ENCODE peak calls at places on chromosomes 2 and 18, in six cellular contexts. L is heart left ventricle, R is endothelial cell of umbilical vein, C is uterus, V is NB4, K is prostate gland. H is an unnamed sample.
A peak's percentile ranks its signal among the peaks of the same experiment; 100 is the strongest.

GRCh38 chr2:31259075-31259474 is 25.1 kb downstream of the EHD3 start:
- DNase-seq in L (no peak), R (no peak), C (no peak), V (no peak), K (no peak), H (no peak)

GRCh38 chr18:58616446-58616845 is 12.4 kb downstream of the ALPK2 start:
- DNase-seq in L (no peak), R (no peak), C (no peak), V (no peak), K (no peak), H (no peak)

GRCh38 chr18:10455726-10456453 is 1.5 kb downstream of the APCDD1 start:
- DNase-seq in L (no peak), R (no peak), C (no peak), V (no peak), K (no peak), H (no peak)

GRCh38 chr2:40758778-40759177 is 306.9 kb upstream of the SLC8A1 start:
- DNase-seq in L (no peak), R (peak; percentile 31), C (no peak), V (no peak), K (no peak), H (no peak)

GRCh38 chr2:23636412-23636811 is 251.4 kb downstream of the KLHL29 start:
- DNase-seq in L (peak; percentile 68), R (peak; percentile 24), C (no peak), V (peak; percentile 40), K (no peak), H (no peak)

GRCh38 chr2:71643674-71644357 is 190.5 kb downstream of the DYSF start:
- DNase-seq in L (no peak), R (no peak), C (no peak), V (no peak), K (peak; percentile 40), H (no peak)

GRCh38 chr18:77765468-77765867 is 515.8 kb downstream of the GALR1 start:
- DNase-seq in L (no peak), R (no peak), C (no peak), V (peak; percentile 58), K (peak; percentile 10), H (no peak)

GRCh38 chr2:67526283-67526682 is 129.2 kb downstream of the ETAA1 start:
- DNase-seq in L (no peak), R (peak; percentile 8), C (no peak), V (peak; percentile 4), K (no peak), H (no peak)

GRCh38 chr2:65256088-65256487 is 28.5 kb downstream of the ACTR2 start:
- DNase-seq in L (no peak), R (no peak), C (no peak), V (peak; percentile 16), K (no peak), H (no peak)

GRCh38 chr2:85830645-85831044 is 58.1 kb downstream of the ST3GAL5 start:
- DNase-seq in L (no peak), R (no peak), C (no peak), V (no peak), K (no peak), H (no peak)

GRCh38 chr2:240508832-240509545 is 48.8 kb downstream of the ANKMY1 start:
- DNase-seq in L (no peak), R (no peak), C (no peak), V (no peak), K (peak; percentile 2), H (no peak)

GRCh38 chr2:41999882-42000281 is 47.9 kb upstream of the PKDCC start:
- DNase-seq in L (no peak), R (no peak), C (no peak), V (no peak), K (no peak), H (no peak)

GRCh38 chr18:50473896-50474295 is 86.0 kb upstream of the MAPK4 start:
- DNase-seq in L (no peak), R (no peak), C (no peak), V (no peak), K (no peak), H (no peak)

DNA sequence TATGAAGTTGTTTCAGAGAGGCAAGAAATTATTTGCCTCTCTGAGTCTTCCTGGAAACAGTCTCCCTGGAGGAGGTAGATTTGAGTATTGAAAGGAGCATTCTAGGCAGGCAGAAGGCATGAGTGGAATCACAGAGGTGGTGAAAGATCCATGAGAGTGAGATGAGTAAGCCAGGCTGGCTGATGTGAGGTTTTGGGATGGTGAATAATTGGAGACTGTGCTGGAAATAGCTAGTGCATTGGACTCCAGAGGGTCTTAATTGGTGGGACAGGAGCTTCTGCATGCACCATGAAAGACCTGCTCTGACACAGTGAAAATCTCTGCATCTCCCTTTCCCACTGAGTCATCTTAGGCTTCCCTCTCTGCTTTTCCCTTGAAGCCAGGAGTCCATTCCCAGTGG is 46.3 kb downstream of the CDC42EP3 start:
- DNase-seq in L (no peak), R (no peak), C (no peak), V (no peak), K (no peak), H (no peak)
- TF ChIP-seq POLR2A in L (no peak), R (no peak), C (no peak), V (no peak), K (no peak), H (no peak)

GRCh38 chr18:23523429-23524212 is 20.3 kb downstream of the RMC1 start:
- DNase-seq in L (no peak), R (no peak), C (no peak), V (no peak), K (no peak), H (no peak)

GRCh38 chr18:23519725-23520124 is 16.4 kb downstream of the RMC1 start:
- DNase-seq in L (no peak), R (peak; percentile 43), C (no peak), V (no peak), K (no peak), H (no peak)

GRCh38 chr18:23526516-23527063 is 23.3 kb downstream of the RMC1 start:
- DNase-seq in L (no peak), R (no peak), C (no peak), V (no peak), K (no peak), H (no peak)

GRCh38 chr18:23521907-23522306 is 18.6 kb downstream of the RMC1 start:
- DNase-seq in L (no peak), R (peak; percentile 61), C (no peak), V (no peak), K (no peak), H (no peak)

DNA sequence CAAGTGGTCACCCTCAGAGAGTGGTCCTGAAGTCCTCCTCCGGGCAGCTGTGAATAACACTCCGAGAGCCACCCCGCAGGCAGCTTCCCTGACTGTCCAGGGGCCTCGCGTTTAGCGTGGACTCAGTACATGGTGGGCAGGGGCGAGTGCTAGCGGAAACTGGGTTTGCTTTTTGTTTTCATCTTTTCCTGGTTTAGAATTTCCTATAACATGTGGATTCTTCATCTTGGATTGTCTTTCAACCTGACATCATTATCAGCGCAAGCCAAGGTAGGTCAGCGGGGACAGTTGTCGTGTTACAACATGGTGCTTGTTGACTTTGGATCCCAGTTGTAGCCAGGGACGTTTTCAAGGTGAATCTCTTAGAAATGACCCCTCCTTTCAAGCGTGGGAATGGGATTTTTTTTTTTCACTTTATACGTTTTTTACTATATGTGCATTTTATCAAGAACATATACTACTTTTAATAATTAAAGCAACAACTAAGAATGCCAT is 20.9 kb downstream of the RMC1 start:
- DNase-seq in L (no peak), R (no peak), C (no peak), V (no peak), K (no peak), H (no peak)
- TF ChIP-seq POLR2A in L (no peak), R (no peak), C (no peak), V (no peak), K (no peak), H (no peak)

GRCh38 chr2:110983130-110983529 is 137.6 kb upstream of the BCL2L11 start:
- DNase-seq in L (no peak), R (no peak), C (no peak), V (peak; percentile 56), K (no peak), H (no peak)

GRCh38 chr2:110978871-110979833 is 141.6 kb upstream of the BCL2L11 start:
- DNase-seq in L (no peak), R (no peak), C (no peak), V (no peak), K (no peak), H (no peak)

GRCh38 chr2:110979834-110980612 is 140.7 kb upstream of the BCL2L11 start:
- DNase-seq in L (no peak), R (no peak), C (no peak), V (peak; percentile 23), K (no peak), H (no peak)

GRCh38 chr2:110980613-110981062 is 140.1 kb upstream of the BCL2L11 start:
- DNase-seq in L (no peak), R (no peak), C (no peak), V (no peak), K (no peak), H (no peak)

DNA sequence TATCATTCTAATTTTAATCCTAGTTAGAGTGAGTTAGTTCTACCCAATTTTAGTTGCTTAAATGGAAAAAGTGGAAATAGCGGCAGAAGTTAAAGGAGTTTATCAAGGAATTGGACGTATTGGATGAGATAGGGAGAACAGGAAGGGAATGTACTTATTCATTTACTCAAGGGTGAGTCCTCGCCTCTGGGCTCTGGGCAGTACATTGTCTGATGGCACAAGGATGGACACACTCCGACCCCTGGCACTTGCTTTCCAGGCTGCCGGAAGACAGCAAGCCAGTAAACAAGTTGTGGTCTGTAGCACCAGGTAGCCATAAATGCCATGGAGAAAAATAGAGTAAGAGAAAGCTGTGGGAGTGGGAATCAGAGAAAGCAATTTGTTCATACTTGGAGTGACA is 136.1 kb upstream of the BCL2L11 start:
- DNase-seq in L (no peak), R (no peak), C (no peak), V (no peak), K (peak; percentile 17), H (no peak)
- TF ChIP-seq POLR2A in L (no peak), R (no peak), C (no peak), V (no peak), K (no peak), H (no peak)

DNA sequence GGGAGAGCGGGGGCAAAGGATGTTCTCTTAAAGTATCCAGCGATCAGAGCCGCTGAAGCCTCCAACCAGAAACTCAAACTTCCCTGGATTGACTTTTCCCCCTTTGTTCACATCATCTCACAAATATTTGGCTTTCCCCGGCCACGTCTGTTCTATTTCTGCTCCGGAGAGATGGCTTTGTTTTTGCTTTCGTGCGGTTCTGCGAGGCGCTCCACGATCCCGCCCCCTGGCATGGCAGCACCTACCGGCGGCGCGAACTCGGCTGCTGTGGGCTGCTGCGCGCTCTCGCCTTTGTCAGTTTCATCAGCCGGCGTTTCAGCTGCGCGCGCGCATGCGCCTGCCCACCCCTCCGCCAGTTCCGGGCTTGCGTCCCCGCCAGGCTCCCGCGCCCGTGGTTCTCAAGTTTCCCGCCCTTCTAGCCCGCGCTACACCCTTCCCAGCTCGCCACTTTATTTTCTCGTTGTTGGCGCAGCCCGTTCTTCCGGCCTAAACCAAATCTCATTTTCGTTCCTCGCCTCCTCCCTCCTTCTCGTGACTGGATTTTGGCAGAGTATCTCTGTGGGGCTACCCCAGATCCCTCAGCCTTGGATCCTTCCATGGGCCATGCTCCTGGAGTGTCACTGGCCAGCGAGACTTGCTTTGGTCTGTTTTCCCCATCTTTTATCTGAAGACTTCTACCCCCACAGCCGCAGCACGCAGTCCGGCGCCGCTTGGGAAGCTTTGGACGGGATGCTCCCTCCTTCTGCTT is 98.0 kb downstream of the INSIG2 start:
- DNase-seq in L (peak; percentile 93), R (peak; percentile 80), C (peak; percentile 91), V (peak; percentile 80), K (peak; percentile 81), H (peak; percentile 86)
- TF ChIP-seq POLR2A in L (peak; percentile 74), R (peak; percentile 77), C (peak; percentile 68), V (no peak), K (peak; percentile 69), H (peak; percentile 37)

GRCh38 chr18:79819064-79819725 is 21.5 kb downstream of the KCNG2 start:
- DNase-seq in L (no peak), R (no peak), C (no peak), V (no peak), K (no peak), H (no peak)
- TF ChIP-seq POLR2A in L (no peak), R (no peak), C (no peak), V (no peak), K (no peak), H (no peak)

H was measured in H54.